ENCODE peak calls at places on chromosomes 1 and 21, in seven cellular contexts. X is heart right ventricle, B is psoas muscle, T is AG04450, F is left ventricle myocardium inferior, K is right lobe of liver, N is PC-9. U is an unnamed sample. For H3K9me3 and H3K27me3, the result is how much of the 10 kb centered on the place peaks cover.

GRCh38 chr1:12275370-12275769 is 45.5 kb downstream of the VPS13D start:
- DNase-seq in N (peak), K (no peak), B (peak), X (peak), F (peak), T (no peak), U (peak)

GRCh38 chr1:151130837-151131586 is 15.4 kb downstream of the SEMA6C start:
- DNase-seq in N (peak), K (peak), T (peak), F (peak), B (peak), X (peak), U (peak)

GRCh38 chr1:21821385-21822019 is 9.4 kb downstream of the LDLRAD2 start:
- DNase-seq in B (no peak), X (no peak), T (no peak), K (no peak), F (no peak), N (no peak), U (no peak)

GRCh38 chr1:23562138-23562819 is 3.0 kb upstream of the ID3 start:
- DNase-seq in B (peak), X (peak), K (peak), N (peak), T (peak), F (peak), U (peak)

GRCh38 chr21:31912501-31912900 is 39.7 kb downstream of the HUNK start:
- DNase-seq in T (no peak), N (no peak), X (no peak), B (no peak), F (no peak), K (no peak), U (no peak)

GRCh38 chr1:67308136-67308535 is 463 bp downstream of the IL12RB2 start:
- DNase-seq in T (no peak), X (no peak), K (no peak), N (no peak), F (no peak), B (no peak), U (no peak)

GRCh38 chr1:27795601-27796000 is 22.6 kb downstream of the STX12 start:
- DNase-seq in B (no peak), K (no peak), T (no peak), N (no peak), F (no peak), X (no peak), U (no peak)

GRCh38 chr1:53826367-53826766 is 11.7 kb downstream of the NDC1 start:
- DNase-seq in F (no peak), B (no peak), T (no peak), K (no peak), X (no peak), N (no peak), U (no peak)

GRCh38 chr1:17553970-17554369 is 14.5 kb downstream of the ARHGEF10L start:
- DNase-seq in F (no peak), B (no peak), N (peak), T (peak), X (no peak), K (no peak), U (peak)

GRCh38 chr1:115179397-115179835 is 90.1 kb upstream of the TSPAN2 start:
- DNase-seq in B (peak), K (no peak), N (peak), T (peak), X (peak), F (peak), U (peak)

GRCh38 chr1:35531368-35531767 is 25.8 kb downstream of the KIAA0319L start:
- DNase-seq in F (no peak), T (no peak), N (no peak), K (no peak), B (no peak), X (no peak), U (no peak)
- H3K9me3 ChIP-seq in F (under half), T (under half), N (under half), K (under half), B (under half), X (under half), U (under half)

GRCh38 chr1:203302894-203303293 is 2.4 kb upstream of the BTG2 start:
- DNase-seq in X (no peak), B (no peak), K (no peak), T (no peak), N (no peak), F (no peak), U (no peak)

GRCh38 chr1:203304919-203305808 is at the start of gene BTG2:
- DNase-seq in X (peak), B (peak), K (peak), T (peak), F (peak), N (peak), U (peak)

GRCh38 chr1:203305809-203306088 is 430 bp downstream of the BTG2 start:
- DNase-seq in F (no peak), K (no peak), B (no peak), N (no peak), X (no peak), T (no peak), U (no peak)

GRCh38 chr1:203306089-203306969 is 1.0 kb downstream of the BTG2 start:
- DNase-seq in K (peak), X (peak), T (no peak), B (peak), N (peak), F (peak), U (peak)

GRCh38 chr1:203304391-203304918 is 864 bp upstream of the BTG2 start:
- DNase-seq in N (no peak), X (no peak), B (no peak), F (no peak), K (no peak), T (no peak), U (no peak)
- H3K4me3 ChIP-seq in N (peak), X (peak), B (peak), F (peak), K (no peak), T (no peak), U (no peak)

GRCh38 chr1:41365772-41366427 is 4.7 kb downstream of the FOXO6 start:
- DNase-seq in F (no peak), T (no peak), X (no peak), B (no peak), K (no peak), N (peak), U (peak)

GRCh38 chr1:41367102-41367537 is 5.9 kb downstream of the FOXO6 start:
- DNase-seq in B (no peak), F (no peak), N (no peak), X (no peak), T (no peak), K (no peak), U (no peak)

GRCh38 chr1:41365320-41365633 is 4.0 kb downstream of the FOXO6 start:
- DNase-seq in K (no peak), X (no peak), B (no peak), F (no peak), T (no peak), N (no peak), U (no peak)

GRCh38 chr1:41368384-41368783 is 7.2 kb downstream of the FOXO6 start:
- DNase-seq in X (no peak), F (no peak), T (no peak), K (no peak), B (no peak), N (no peak), U (no peak)

GRCh38 chr1:41366428-41367101 is 5.3 kb downstream of the FOXO6 start:
- DNase-seq in T (no peak), F (no peak), B (peak), K (no peak), N (peak), X (no peak), U (no peak)
- H3K27me3 ChIP-seq in T (half or more), F (under half), B (under half), K (under half), N (under half), X (under half), U (under half)

GRCh38 chr1:2821373-2821955 is 20.0 kb upstream of the TTC34 start:
- DNase-seq in B (peak), K (no peak), N (no peak), T (no peak), F (no peak), X (no peak), U (no peak)
- H3K9me3 ChIP-seq in B (under half), K (under half), N (under half), T (half or more), F (under half), X (under half), U (under half)

U was measured in aorta.